ENCODE peak calls at places on chromosomes 16 and 17, in seven cellular contexts. Q, A, R, G, F, K and B are unnamed samples.

GRCh38 chr16:17412221-17412620 is 58.5 kb downstream of the XYLT1 start:
- DNase-seq in G (no peak), A (no peak), K (no peak), R (no peak), Q (no peak), F (no peak), B (no peak)

GRCh38 chr17:76530826-76531500 is 6.5 kb downstream of the CYGB start:
- DNase-seq in A (peak), R (no peak), K (no peak), Q (no peak), G (no peak), F (no peak), B (no peak)

GRCh38 chr17:40456396-40456951 is 13.2 kb downstream of the IGFBP4 start:
- DNase-seq in G (no peak), F (no peak), K (no peak), A (no peak), Q (no peak), R (no peak), B (no peak)

GRCh38 chr17:41894791-41895331 is 23.9 kb downstream of the ACLY start:
- DNase-seq in A (no peak), Q (no peak), G (no peak), R (no peak), K (peak), F (no peak), B (no peak)

GRCh38 chr16:75341934-75342811 is 90.7 kb upstream of the BCAR1 start:
- DNase-seq in F (no peak), R (no peak), A (no peak), G (no peak), Q (no peak), K (no peak), B (no peak)

GRCh38 chr17:63611354-63611753 is 10.7 kb downstream of the TACO1 start:
- DNase-seq in A (no peak), Q (no peak), K (no peak), R (no peak), F (no peak), G (no peak), B (no peak)

GRCh38 chr17:8464941-8465340 is 29.3 kb downstream of the NDEL1 start:
- DNase-seq in A (no peak), K (no peak), F (no peak), Q (no peak), G (no peak), R (no peak), B (no peak)

GRCh38 chr17:63305857-63306256 is 140.2 kb downstream of the CYB561 start:
- DNase-seq in F (no peak), A (no peak), K (no peak), G (no peak), R (no peak), Q (no peak), B (no peak)

GRCh38 chr16:79093554-79093967 is 507.0 kb downstream of the MAF start:
- DNase-seq in F (no peak), G (no peak), A (no peak), K (no peak), R (peak), Q (no peak), B (no peak)

GRCh38 chr17:5473906-5474305 is 5.1 kb upstream of the DHX33 start:
- DNase-seq in K (no peak), R (no peak), A (no peak), G (no peak), F (no peak), Q (no peak), B (no peak)

GRCh38 chr17:80189611-80190010 is 19.8 kb downstream of the CARD14 start:
- DNase-seq in G (no peak), A (no peak), K (no peak), Q (no peak), R (no peak), F (no peak), B (no peak)

GRCh38 chr17:16435951-16436886 is 20.8 kb downstream of the TRPV2 start:
- DNase-seq in G (no peak), R (no peak), A (no peak), F (no peak), Q (no peak), K (no peak), B (no peak)

GRCh38 chr16:88298166-88298881 is 84.4 kb upstream of the ZNF469 start:
- DNase-seq in G (no peak), R (no peak), Q (no peak), K (no peak), A (no peak), F (no peak), B (no peak)

GRCh38 chr16:89198417-89199240 is 1.7 kb downstream of the SLC22A31 start:
- DNase-seq in G (no peak), R (no peak), F (no peak), A (peak), K (no peak), Q (no peak), B (peak)